ENCODE peak calls at places on chromosome 20, in seven cellular contexts. One of them, this sample, is unnamed.

GRCh38 chr20:7113577-7114466 is 346.3 kb downstream of the BMP2 start:
- DNase-seq in hypothalamus: no peak
- DNase-seq in AG08395: peak; percentile 11
- DNase-seq in activated T-helper 1 cell treated with anti-CD3 and anti-CD28 coated beads, Interleukin-2, amount 50 U/mL, for 16 hours: no peak
- DNase-seq in AG04450: no peak
- DNase-seq in stimulated activated CD4-positive, alpha-beta T cell treated with anti-CD3 and anti-CD28 coated beads, Interleukin-15, amount 100 ng/mL, for 1 hour: no peak
- DNase-seq in uterus: no peak
- DNase-seq in this sample: no peak

GRCh38 chr20:45322952-45323383 is 14.9 kb upstream of the MATN4 start:
- DNase-seq in hypothalamus: no peak
- DNase-seq in AG08395: no peak
- DNase-seq in activated T-helper 1 cell treated with anti-CD3 and anti-CD28 coated beads, Interleukin-2, amount 50 U/mL, for 16 hours: no peak
- DNase-seq in AG04450: no peak
- DNase-seq in stimulated activated CD4-positive, alpha-beta T cell treated with anti-CD3 and anti-CD28 coated beads, Interleukin-15, amount 100 ng/mL, for 1 hour: no peak
- DNase-seq in uterus: no peak
- DNase-seq in this sample: no peak

GRCh38 chr20:41391587-41392001 is 25.0 kb upstream of the EMILIN3 start:
- DNase-seq in hypothalamus: no peak
- DNase-seq in AG08395: no peak
- DNase-seq in activated T-helper 1 cell treated with anti-CD3 and anti-CD28 coated beads, Interleukin-2, amount 50 U/mL, for 16 hours: no peak
- DNase-seq in AG04450: no peak
- DNase-seq in stimulated activated CD4-positive, alpha-beta T cell treated with anti-CD3 and anti-CD28 coated beads, Interleukin-15, amount 100 ng/mL, for 1 hour: no peak
- DNase-seq in uterus: no peak
- DNase-seq in this sample: peak; percentile 65

GRCh38 chr20:58737198-58737597 is 44.6 kb downstream of the NPEPL1 start:
- DNase-seq in hypothalamus: no peak
- DNase-seq in AG08395: no peak
- DNase-seq in activated T-helper 1 cell treated with anti-CD3 and anti-CD28 coated beads, Interleukin-2, amount 50 U/mL, for 16 hours: no peak
- DNase-seq in AG04450: no peak
- DNase-seq in stimulated activated CD4-positive, alpha-beta T cell treated with anti-CD3 and anti-CD28 coated beads, Interleukin-15, amount 100 ng/mL, for 1 hour: no peak
- DNase-seq in uterus: no peak
- DNase-seq in this sample: no peak

GRCh38 chr20:57458400-57459160 is 66.4 kb downstream of the CTCFL start:
- DNase-seq in hypothalamus: no peak
- DNase-seq in AG08395: peak; percentile 33
- DNase-seq in activated T-helper 1 cell treated with anti-CD3 and anti-CD28 coated beads, Interleukin-2, amount 50 U/mL, for 16 hours: no peak
- DNase-seq in AG04450: no peak
- DNase-seq in stimulated activated CD4-positive, alpha-beta T cell treated with anti-CD3 and anti-CD28 coated beads, Interleukin-15, amount 100 ng/mL, for 1 hour: no peak
- DNase-seq in uterus: no peak
- DNase-seq in this sample: no peak

GRCh38 chr20:39253051-39253682 is 291.0 kb downstream of the DHX35 start:
- DNase-seq in hypothalamus: no peak
- DNase-seq in AG08395: no peak
- DNase-seq in activated T-helper 1 cell treated with anti-CD3 and anti-CD28 coated beads, Interleukin-2, amount 50 U/mL, for 16 hours: no peak
- DNase-seq in AG04450: no peak
- DNase-seq in stimulated activated CD4-positive, alpha-beta T cell treated with anti-CD3 and anti-CD28 coated beads, Interleukin-15, amount 100 ng/mL, for 1 hour: no peak
- DNase-seq in uterus: no peak
- DNase-seq in this sample: no peak

GRCh38 chr20:2874456-2874855 is 1.2 kb downstream of the PTPRA start:
- DNase-seq in hypothalamus: no peak
- DNase-seq in AG08395: no peak
- DNase-seq in activated T-helper 1 cell treated with anti-CD3 and anti-CD28 coated beads, Interleukin-2, amount 50 U/mL, for 16 hours: no peak
- DNase-seq in AG04450: no peak
- DNase-seq in stimulated activated CD4-positive, alpha-beta T cell treated with anti-CD3 and anti-CD28 coated beads, Interleukin-15, amount 100 ng/mL, for 1 hour: no peak
- DNase-seq in uterus: no peak
- DNase-seq in this sample: no peak

GRCh38 chr20:62740286-62741141 is 31.9 kb downstream of the NTSR1 start:
- DNase-seq in hypothalamus: no peak
- DNase-seq in AG08395: peak; percentile 79
- DNase-seq in activated T-helper 1 cell treated with anti-CD3 and anti-CD28 coated beads, Interleukin-2, amount 50 U/mL, for 16 hours: peak; percentile 75
- DNase-seq in AG04450: peak; percentile 68
- DNase-seq in stimulated activated CD4-positive, alpha-beta T cell treated with anti-CD3 and anti-CD28 coated beads, Interleukin-15, amount 100 ng/mL, for 1 hour: peak; percentile 70
- DNase-seq in uterus: no peak
- DNase-seq in this sample: peak; percentile 59

This sample was measured in BJ.